ENCODE peak calls at places on chromosomes 3 and 15, in ten cellular contexts. L, M, X, S, P, E, W, Y, B and A are unnamed samples.

GRCh38 chr3:133895208-133896001 is at the start of gene RAB6B:
- DNase-seq in L (no peak), M (peak; percentile 35), X (no peak), S (no peak), P (peak; percentile 91), E (peak; percentile 61), W (peak; percentile 69), Y (peak; percentile 38), B (no peak), A (no peak)

GRCh38 chr3:52122491-52122890 is 31.7 kb downstream of the POC1A start:
- DNase-seq in L (no peak), M (no peak), X (no peak), S (no peak), P (no peak), E (no peak), W (no peak), Y (no peak), B (no peak), A (no peak)

GRCh38 chr3:78728406-78729145 is 1039.2 kb downstream of the ROBO1 start:
- DNase-seq in L (no peak), M (no peak), X (peak; percentile 67), S (no peak), P (peak; percentile 55), E (peak; percentile 15), W (peak; percentile 81), Y (peak; percentile 53), B (no peak), A (no peak)

GRCh38 chr3:196287066-196287404 is 491 bp downstream of the PCYT1A start:
- DNase-seq in L (peak; percentile 22), M (peak; percentile 18), X (peak; percentile 68), S (no peak), P (no peak), E (no peak), W (no peak), Y (peak; percentile 41), B (no peak), A (no peak)

GRCh38 chr15:55573224-55573623 is 14.9 kb downstream of the PYGO1 start:
- DNase-seq in L (no peak), M (no peak), X (no peak), S (no peak), P (no peak), E (no peak), W (no peak), Y (no peak), B (no peak), A (no peak)

GRCh38 chr3:59522550-59522949 is 472.7 kb upstream of the CFAP20DC start:
- DNase-seq in L (no peak), M (no peak), X (no peak), S (no peak), P (no peak), E (no peak), W (no peak), Y (no peak), B (no peak), A (no peak)

GRCh38 chr3:20682573-20682972 is 496.6 kb upstream of the SGO1 start:
- DNase-seq in L (no peak), M (no peak), X (no peak), S (no peak), P (no peak), E (no peak), W (no peak), Y (no peak), B (no peak), A (no peak)

GRCh38 chr3:170164720-170165119 is 16.8 kb downstream of the PHC3 start:
- DNase-seq in L (no peak), M (no peak), X (no peak), S (no peak), P (no peak), E (no peak), W (no peak), Y (no peak), B (no peak), A (no peak)

GRCh38 chr3:151697496-151697895 is 36.2 kb upstream of the AADACL2 start:
- DNase-seq in L (no peak), M (no peak), X (no peak), S (no peak), P (no peak), E (no peak), W (no peak), Y (no peak), B (no peak), A (no peak)

GRCh38 chr3:154275965-154276364 is 48.3 kb downstream of the DHX36 start:
- DNase-seq in L (no peak), M (no peak), X (no peak), S (no peak), P (peak; percentile 81), E (no peak), W (peak; percentile 53), Y (no peak), B (no peak), A (no peak)

GRCh38 chr3:152051501-152052404 is 178.3 kb downstream of the SUCNR1 start:
- DNase-seq in L (no peak), M (no peak), X (no peak), S (no peak), P (no peak), E (no peak), W (no peak), Y (peak; percentile 73), B (no peak), A (no peak)

GRCh38 chr3:140399853-140400252 is 278.0 kb upstream of the TRIM42 start:
- DNase-seq in L (no peak), M (no peak), X (no peak), S (no peak), P (no peak), E (no peak), W (no peak), Y (no peak), B (no peak), A (no peak)

GRCh38 chr15:89669309-89669865 is 9.8 kb downstream of the PLIN1 start:
- DNase-seq in L (no peak), M (no peak), X (no peak), S (no peak), P (no peak), E (no peak), W (no peak), Y (no peak), B (no peak), A (no peak)

GRCh38 chr15:38944551-38944950 is 379.9 kb upstream of the RASGRP1 start:
- DNase-seq in L (no peak), M (no peak), X (no peak), S (no peak), P (no peak), E (no peak), W (no peak), Y (no peak), B (no peak), A (no peak)

GRCh38 chr3:14861451-14862302 is 42.9 kb downstream of the FGD5 start:
- DNase-seq in L (no peak), M (no peak), X (peak; percentile 48), S (no peak), P (no peak), E (no peak), W (no peak), Y (no peak), B (no peak), A (no peak)

GRCh38 chr3:176296066-176296597 is 901.1 kb downstream of the TBL1XR1 start:
- DNase-seq in L (no peak), M (no peak), X (no peak), S (no peak), P (no peak), E (no peak), W (no peak), Y (peak; percentile 13), B (no peak), A (no peak)

GRCh38 chr15:32717290-32718081 is at the start of gene GREM1:
- DNase-seq in L (no peak), M (no peak), X (no peak), S (no peak), P (peak; percentile 69), E (peak; percentile 66), W (no peak), Y (peak; percentile 65), B (no peak), A (no peak)

GRCh38 chr3:132783152-132783551 is 60.9 kb upstream of the NPHP3 start:
- DNase-seq in L (no peak), M (peak; percentile 64), X (no peak), S (no peak), P (no peak), E (no peak), W (no peak), Y (no peak), B (no peak), A (no peak)

GRCh38 chr3:65888980-65889706 is 149.6 kb downstream of the MAGI1 start:
- DNase-seq in L (no peak), M (peak; percentile 83), X (peak; percentile 72), S (no peak), P (no peak), E (no peak), W (no peak), Y (peak; percentile 93), B (no peak), A (no peak)

GRCh38 chr15:46567968-46568367 is 933.1 kb downstream of the SQOR start:
- DNase-seq in L (no peak), M (no peak), X (no peak), S (no peak), P (no peak), E (no peak), W (no peak), Y (no peak), B (no peak), A (no peak)

GRCh38 chr3:43102773-43103480 is 3.0 kb downstream of the POMGNT2 start:
- DNase-seq in L (no peak), M (no peak), X (no peak), S (no peak), P (no peak), E (no peak), W (no peak), Y (no peak), B (no peak), A (no peak)

GRCh38 chr3:194384569-194385001 is 14.5 kb downstream of the GP5 start:
- DNase-seq in L (no peak), M (no peak), X (peak; percentile 32), S (no peak), P (no peak), E (no peak), W (no peak), Y (no peak), B (no peak), A (no peak)

GRCh38 chr3:172159376-172159775 is 120.0 kb downstream of the FNDC3B start:
- DNase-seq in L (no peak), M (no peak), X (no peak), S (no peak), P (no peak), E (no peak), W (no peak), Y (no peak), B (no peak), A (no peak)

GRCh38 chr3:142117052-142117451 is 32.3 kb downstream of the TFDP2 start:
- DNase-seq in L (no peak), M (no peak), X (no peak), S (no peak), P (no peak), E (no peak), W (no peak), Y (no peak), B (no peak), A (no peak)

GRCh38 chr3:113157408-113157980 is 53.9 kb upstream of the BOC start:
- DNase-seq in L (no peak), M (no peak), X (peak; percentile 76), S (no peak), P (no peak), E (no peak), W (no peak), Y (peak; percentile 74), B (no peak), A (no peak)

GRCh38 chr3:187550446-187550845 is 119.7 kb downstream of the SST start:
- DNase-seq in L (no peak), M (no peak), X (no peak), S (no peak), P (no peak), E (no peak), W (no peak), Y (no peak), B (no peak), A (no peak)

GRCh38 chr15:69515508-69516290 is 63.1 kb downstream of the RPLP1 start:
- DNase-seq in L (no peak), M (no peak), X (peak; percentile 5), S (no peak), P (no peak), E (no peak), W (no peak), Y (no peak), B (no peak), A (no peak)

GRCh38 chr3:56610669-56611335 is 53.8 kb downstream of the CCDC66 start:
- DNase-seq in L (no peak), M (no peak), X (no peak), S (no peak), P (no peak), E (no peak), W (no peak), Y (no peak), B (no peak), A (no peak)